ENCODE peak calls at places on chromosomes 2 and 18, in four cellular contexts. One of them, this sample, is unnamed.

GRCh38 chr2:237244976-237245646 is 159.4 kb downstream of the COPS8 start:
- DNase-seq in activated naive CD4-positive, alpha-beta T cell treated with Interleukin-2 at 50 U/mL for 16 hours: no peak
- DNase-seq in activated naive CD8-positive, alpha-beta T cell treated with anti-CD3 and anti-CD28 coated beads, Interleukin-2, amount 10 ng/mL, durations not matched to agents 7 days and 5 days: no peak
- DNase-seq in HTR-8/SVneo: no peak
- DNase-seq in this sample: no peak

GRCh38 chr18:76565238-76566173 is 70.5 kb upstream of the ZNF516 start:
- DNase-seq in activated naive CD4-positive, alpha-beta T cell treated with Interleukin-2 at 50 U/mL for 16 hours: no peak
- DNase-seq in activated naive CD8-positive, alpha-beta T cell treated with anti-CD3 and anti-CD28 coated beads, Interleukin-2, amount 10 ng/mL, durations not matched to agents 7 days and 5 days: no peak
- DNase-seq in HTR-8/SVneo: peak
- DNase-seq in this sample: no peak

GRCh38 chr18:63100626-63100900 is 219.0 kb downstream of the BCL2 start:
- DNase-seq in activated naive CD4-positive, alpha-beta T cell treated with Interleukin-2 at 50 U/mL for 16 hours: no peak
- DNase-seq in activated naive CD8-positive, alpha-beta T cell treated with anti-CD3 and anti-CD28 coated beads, Interleukin-2, amount 10 ng/mL, durations not matched to agents 7 days and 5 days: no peak
- DNase-seq in HTR-8/SVneo: no peak
- DNase-seq in this sample: no peak

GRCh38 chr2:26316041-26316440 is 29.9 kb upstream of the SELENOI start:
- DNase-seq in activated naive CD4-positive, alpha-beta T cell treated with Interleukin-2 at 50 U/mL for 16 hours: no peak
- DNase-seq in activated naive CD8-positive, alpha-beta T cell treated with anti-CD3 and anti-CD28 coated beads, Interleukin-2, amount 10 ng/mL, durations not matched to agents 7 days and 5 days: no peak
- DNase-seq in HTR-8/SVneo: peak
- DNase-seq in this sample: no peak

GRCh38 chr18:12598181-12598921 is 59.6 kb downstream of the SPIRE1 start:
- DNase-seq in activated naive CD4-positive, alpha-beta T cell treated with Interleukin-2 at 50 U/mL for 16 hours: no peak
- DNase-seq in activated naive CD8-positive, alpha-beta T cell treated with anti-CD3 and anti-CD28 coated beads, Interleukin-2, amount 10 ng/mL, durations not matched to agents 7 days and 5 days: no peak
- DNase-seq in HTR-8/SVneo: no peak
- DNase-seq in this sample: no peak

GRCh38 chr2:190215620-190216019 is 104.0 kb downstream of the HIBCH start:
- DNase-seq in activated naive CD4-positive, alpha-beta T cell treated with Interleukin-2 at 50 U/mL for 16 hours: no peak
- DNase-seq in activated naive CD8-positive, alpha-beta T cell treated with anti-CD3 and anti-CD28 coated beads, Interleukin-2, amount 10 ng/mL, durations not matched to agents 7 days and 5 days: no peak
- DNase-seq in HTR-8/SVneo: no peak
- DNase-seq in this sample: no peak

GRCh38 chr2:69177785-69178636 is 165.0 kb downstream of the ANTXR1 start:
- DNase-seq in activated naive CD4-positive, alpha-beta T cell treated with Interleukin-2 at 50 U/mL for 16 hours: no peak
- DNase-seq in activated naive CD8-positive, alpha-beta T cell treated with anti-CD3 and anti-CD28 coated beads, Interleukin-2, amount 10 ng/mL, durations not matched to agents 7 days and 5 days: no peak
- DNase-seq in HTR-8/SVneo: peak
- DNase-seq in this sample: no peak

GRCh38 chr2:14942991-14943390 is 310.5 kb downstream of the LRATD1 start:
- DNase-seq in activated naive CD4-positive, alpha-beta T cell treated with Interleukin-2 at 50 U/mL for 16 hours: no peak
- DNase-seq in activated naive CD8-positive, alpha-beta T cell treated with anti-CD3 and anti-CD28 coated beads, Interleukin-2, amount 10 ng/mL, durations not matched to agents 7 days and 5 days: no peak
- DNase-seq in HTR-8/SVneo: no peak
- DNase-seq in this sample: no peak

GRCh38 chr18:3114026-3114425 is 101.1 kb upstream of the LPIN2 start:
- DNase-seq in activated naive CD4-positive, alpha-beta T cell treated with Interleukin-2 at 50 U/mL for 16 hours: no peak
- DNase-seq in activated naive CD8-positive, alpha-beta T cell treated with anti-CD3 and anti-CD28 coated beads, Interleukin-2, amount 10 ng/mL, durations not matched to agents 7 days and 5 days: no peak
- DNase-seq in HTR-8/SVneo: no peak
- DNase-seq in this sample: no peak

GRCh38 chr2:68799615-68800400 is 65.2 kb downstream of the ARHGAP25 start:
- DNase-seq in activated naive CD4-positive, alpha-beta T cell treated with Interleukin-2 at 50 U/mL for 16 hours: no peak
- DNase-seq in activated naive CD8-positive, alpha-beta T cell treated with anti-CD3 and anti-CD28 coated beads, Interleukin-2, amount 10 ng/mL, durations not matched to agents 7 days and 5 days: no peak
- DNase-seq in HTR-8/SVneo: no peak
- DNase-seq in this sample: no peak

GRCh38 chr18:42545825-42546224 is 569.7 kb downstream of the RIT2 start:
- DNase-seq in activated naive CD4-positive, alpha-beta T cell treated with Interleukin-2 at 50 U/mL for 16 hours: no peak
- DNase-seq in activated naive CD8-positive, alpha-beta T cell treated with anti-CD3 and anti-CD28 coated beads, Interleukin-2, amount 10 ng/mL, durations not matched to agents 7 days and 5 days: no peak
- DNase-seq in HTR-8/SVneo: no peak
- DNase-seq in this sample: no peak

GRCh38 chr2:102698369-102699111 is 63.3 kb upstream of the TMEM182 start:
- DNase-seq in activated naive CD4-positive, alpha-beta T cell treated with Interleukin-2 at 50 U/mL for 16 hours: no peak
- DNase-seq in activated naive CD8-positive, alpha-beta T cell treated with anti-CD3 and anti-CD28 coated beads, Interleukin-2, amount 10 ng/mL, durations not matched to agents 7 days and 5 days: no peak
- DNase-seq in HTR-8/SVneo: no peak
- DNase-seq in this sample: no peak

GRCh38 chr2:127576433-127577207 is 41.1 kb downstream of the MYO7B start:
- DNase-seq in activated naive CD4-positive, alpha-beta T cell treated with Interleukin-2 at 50 U/mL for 16 hours: no peak
- DNase-seq in activated naive CD8-positive, alpha-beta T cell treated with anti-CD3 and anti-CD28 coated beads, Interleukin-2, amount 10 ng/mL, durations not matched to agents 7 days and 5 days: peak
- DNase-seq in HTR-8/SVneo: no peak
- DNase-seq in this sample: no peak

GRCh38 chr18:76420888-76421287 is 74.2 kb downstream of the ZNF516 start:
- DNase-seq in activated naive CD4-positive, alpha-beta T cell treated with Interleukin-2 at 50 U/mL for 16 hours: no peak
- DNase-seq in activated naive CD8-positive, alpha-beta T cell treated with anti-CD3 and anti-CD28 coated beads, Interleukin-2, amount 10 ng/mL, durations not matched to agents 7 days and 5 days: no peak
- DNase-seq in HTR-8/SVneo: no peak
- DNase-seq in this sample: no peak

GRCh38 chr18:54269924-54270844 is 867 bp downstream of the POLI start:
- DNase-seq in activated naive CD4-positive, alpha-beta T cell treated with Interleukin-2 at 50 U/mL for 16 hours: peak
- DNase-seq in activated naive CD8-positive, alpha-beta T cell treated with anti-CD3 and anti-CD28 coated beads, Interleukin-2, amount 10 ng/mL, durations not matched to agents 7 days and 5 days: no peak
- DNase-seq in HTR-8/SVneo: peak
- DNase-seq in this sample: no peak

GRCh38 chr2:201263774-201264173 is 3.4 kb downstream of the CASP8 start:
- DNase-seq in activated naive CD4-positive, alpha-beta T cell treated with Interleukin-2 at 50 U/mL for 16 hours: no peak
- DNase-seq in activated naive CD8-positive, alpha-beta T cell treated with anti-CD3 and anti-CD28 coated beads, Interleukin-2, amount 10 ng/mL, durations not matched to agents 7 days and 5 days: no peak
- DNase-seq in HTR-8/SVneo: no peak
- DNase-seq in this sample: no peak

GRCh38 chr2:17460401-17461086 is 57.7 kb downstream of the RAD51AP2 start:
- DNase-seq in activated naive CD4-positive, alpha-beta T cell treated with Interleukin-2 at 50 U/mL for 16 hours: no peak
- DNase-seq in activated naive CD8-positive, alpha-beta T cell treated with anti-CD3 and anti-CD28 coated beads, Interleukin-2, amount 10 ng/mL, durations not matched to agents 7 days and 5 days: no peak
- DNase-seq in HTR-8/SVneo: no peak
- DNase-seq in this sample: no peak

GRCh38 chr2:125644257-125644656 is 1011.7 kb upstream of the GYPC start:
- DNase-seq in activated naive CD4-positive, alpha-beta T cell treated with Interleukin-2 at 50 U/mL for 16 hours: no peak
- DNase-seq in activated naive CD8-positive, alpha-beta T cell treated with anti-CD3 and anti-CD28 coated beads, Interleukin-2, amount 10 ng/mL, durations not matched to agents 7 days and 5 days: no peak
- DNase-seq in HTR-8/SVneo: no peak
- DNase-seq in this sample: no peak

GRCh38 chr2:182248362-182248761 is 178.5 kb downstream of the PDE1A start:
- DNase-seq in activated naive CD4-positive, alpha-beta T cell treated with Interleukin-2 at 50 U/mL for 16 hours: no peak
- DNase-seq in activated naive CD8-positive, alpha-beta T cell treated with anti-CD3 and anti-CD28 coated beads, Interleukin-2, amount 10 ng/mL, durations not matched to agents 7 days and 5 days: no peak
- DNase-seq in HTR-8/SVneo: no peak
- DNase-seq in this sample: no peak

GRCh38 chr18:11946756-11947155 is 34.6 kb upstream of the IMPA2 start:
- DNase-seq in activated naive CD4-positive, alpha-beta T cell treated with Interleukin-2 at 50 U/mL for 16 hours: no peak
- DNase-seq in activated naive CD8-positive, alpha-beta T cell treated with anti-CD3 and anti-CD28 coated beads, Interleukin-2, amount 10 ng/mL, durations not matched to agents 7 days and 5 days: no peak
- DNase-seq in HTR-8/SVneo: no peak
- DNase-seq in this sample: no peak

GRCh38 chr2:174510583-174511189 is 23.9 kb upstream of the GPR155 start:
- DNase-seq in activated naive CD4-positive, alpha-beta T cell treated with Interleukin-2 at 50 U/mL for 16 hours: no peak
- DNase-seq in activated naive CD8-positive, alpha-beta T cell treated with anti-CD3 and anti-CD28 coated beads, Interleukin-2, amount 10 ng/mL, durations not matched to agents 7 days and 5 days: no peak
- DNase-seq in HTR-8/SVneo: no peak
- DNase-seq in this sample: no peak

GRCh38 chr18:24534737-24535136 is 74.3 kb downstream of the HRH4 start:
- DNase-seq in activated naive CD4-positive, alpha-beta T cell treated with Interleukin-2 at 50 U/mL for 16 hours: no peak
- DNase-seq in activated naive CD8-positive, alpha-beta T cell treated with anti-CD3 and anti-CD28 coated beads, Interleukin-2, amount 10 ng/mL, durations not matched to agents 7 days and 5 days: no peak
- DNase-seq in HTR-8/SVneo: no peak
- DNase-seq in this sample: no peak

GRCh38 chr2:207403141-207403540 is 126.6 kb upstream of the CREB1 start:
- DNase-seq in activated naive CD4-positive, alpha-beta T cell treated with Interleukin-2 at 50 U/mL for 16 hours: no peak
- DNase-seq in activated naive CD8-positive, alpha-beta T cell treated with anti-CD3 and anti-CD28 coated beads, Interleukin-2, amount 10 ng/mL, durations not matched to agents 7 days and 5 days: no peak
- DNase-seq in HTR-8/SVneo: no peak
- DNase-seq in this sample: no peak

GRCh38 chr2:196260546-196260945 is 89.2 kb upstream of the STK17B start:
- DNase-seq in activated naive CD4-positive, alpha-beta T cell treated with Interleukin-2 at 50 U/mL for 16 hours: no peak
- DNase-seq in activated naive CD8-positive, alpha-beta T cell treated with anti-CD3 and anti-CD28 coated beads, Interleukin-2, amount 10 ng/mL, durations not matched to agents 7 days and 5 days: no peak
- DNase-seq in HTR-8/SVneo: no peak
- DNase-seq in this sample: no peak

GRCh38 chr2:194867328-194867727 is 789.7 kb upstream of the SLC39A10 start:
- DNase-seq in activated naive CD4-positive, alpha-beta T cell treated with Interleukin-2 at 50 U/mL for 16 hours: no peak
- DNase-seq in activated naive CD8-positive, alpha-beta T cell treated with anti-CD3 and anti-CD28 coated beads, Interleukin-2, amount 10 ng/mL, durations not matched to agents 7 days and 5 days: no peak
- DNase-seq in HTR-8/SVneo: peak
- DNase-seq in this sample: no peak

GRCh38 chr2:8303322-8303832 is 378.5 kb upstream of the ID2 start:
- DNase-seq in activated naive CD4-positive, alpha-beta T cell treated with Interleukin-2 at 50 U/mL for 16 hours: peak
- DNase-seq in activated naive CD8-positive, alpha-beta T cell treated with anti-CD3 and anti-CD28 coated beads, Interleukin-2, amount 10 ng/mL, durations not matched to agents 7 days and 5 days: peak
- DNase-seq in HTR-8/SVneo: no peak
- DNase-seq in this sample: peak

GRCh38 chr2:225131898-225132297 is 89.6 kb upstream of the DOCK10 start:
- DNase-seq in activated naive CD4-positive, alpha-beta T cell treated with Interleukin-2 at 50 U/mL for 16 hours: no peak
- DNase-seq in activated naive CD8-positive, alpha-beta T cell treated with anti-CD3 and anti-CD28 coated beads, Interleukin-2, amount 10 ng/mL, durations not matched to agents 7 days and 5 days: no peak
- DNase-seq in HTR-8/SVneo: no peak
- DNase-seq in this sample: no peak

GRCh38 chr18:22640281-22640842 is 222.6 kb upstream of the CTAGE1 start:
- DNase-seq in activated naive CD4-positive, alpha-beta T cell treated with Interleukin-2 at 50 U/mL for 16 hours: no peak
- DNase-seq in activated naive CD8-positive, alpha-beta T cell treated with anti-CD3 and anti-CD28 coated beads, Interleukin-2, amount 10 ng/mL, durations not matched to agents 7 days and 5 days: no peak
- DNase-seq in HTR-8/SVneo: no peak
- DNase-seq in this sample: no peak

GRCh38 chr2:59754336-59754735 is 799.1 kb downstream of the BCL11A start:
- DNase-seq in activated naive CD4-positive, alpha-beta T cell treated with Interleukin-2 at 50 U/mL for 16 hours: no peak
- DNase-seq in activated naive CD8-positive, alpha-beta T cell treated with anti-CD3 and anti-CD28 coated beads, Interleukin-2, amount 10 ng/mL, durations not matched to agents 7 days and 5 days: no peak
- DNase-seq in HTR-8/SVneo: no peak
- DNase-seq in this sample: no peak

GRCh38 chr2:130778781-130779180 is 23.4 kb downstream of the AMER3 start:
- DNase-seq in activated naive CD4-positive, alpha-beta T cell treated with Interleukin-2 at 50 U/mL for 16 hours: no peak
- DNase-seq in activated naive CD8-positive, alpha-beta T cell treated with anti-CD3 and anti-CD28 coated beads, Interleukin-2, amount 10 ng/mL, durations not matched to agents 7 days and 5 days: no peak
- DNase-seq in HTR-8/SVneo: no peak
- DNase-seq in this sample: no peak

GRCh38 chr2:106542730-106543359 is 55.7 kb downstream of the CD8B2 start:
- DNase-seq in activated naive CD4-positive, alpha-beta T cell treated with Interleukin-2 at 50 U/mL for 16 hours: peak
- DNase-seq in activated naive CD8-positive, alpha-beta T cell treated with anti-CD3 and anti-CD28 coated beads, Interleukin-2, amount 10 ng/mL, durations not matched to agents 7 days and 5 days: peak
- DNase-seq in HTR-8/SVneo: peak
- DNase-seq in this sample: peak

GRCh38 chr2:232901711-232902578 is 31.9 kb downstream of the SNORC start:
- DNase-seq in activated naive CD4-positive, alpha-beta T cell treated with Interleukin-2 at 50 U/mL for 16 hours: peak
- DNase-seq in activated naive CD8-positive, alpha-beta T cell treated with anti-CD3 and anti-CD28 coated beads, Interleukin-2, amount 10 ng/mL, durations not matched to agents 7 days and 5 days: no peak
- DNase-seq in HTR-8/SVneo: peak
- DNase-seq in this sample: no peak

This sample was measured in activated CD4-positive, CD25-positive, alpha-beta regulatory T cell treated with anti-CD3 and anti-CD28 coated beads, Interleukin-2, amount 50 U/mL, for 16 hours.